ENCODE peak calls at places on chromosomes 12 and 14, in nine cellular contexts. Q is CD4-positive, CD25-positive, alpha-beta regulatory T cell; C is A549; H is A673; O is effector memory CD4-positive, alpha-beta T cell; Z is PC-3; T is CD8-positive, alpha-beta memory T cell; I is aorta; K is fibroblast of lung. L is an unnamed sample. For H3K9me3 and H3K4me1, the result is how much of the 10 kb centered on the place peaks cover.

GRCh38 chr14:106846218-106846617 is 1319.8 kb downstream of the TMEM121 start:
- DNase-seq in Q (no peak), C (no peak), H (no peak), O (no peak), Z (no peak), T (no peak), I (no peak), K (no peak), L (no peak)

GRCh38 chr14:29712586-29712985 is 215.1 kb downstream of the PRKD1 start:
- DNase-seq in Q (no peak), C (no peak), H (no peak), O (no peak), Z (no peak), T (no peak), I (no peak), K (no peak), L (no peak)

GRCh38 chr14:49769171-49769570 is 1.2 kb downstream of the KLHDC2 start:
- DNase-seq in Q (no peak), C (no peak), H (no peak), O (no peak), Z (peak), T (no peak), I (no peak), K (peak), L (no peak)

GRCh38 chr12:94834036-94834625 is 169.4 kb downstream of the NDUFA12 start:
- DNase-seq in Q (no peak), C (no peak), H (no peak), O (no peak), Z (no peak), T (no peak), I (no peak), K (no peak), L (no peak)

GRCh38 chr14:76133103-76133502 is 18.6 kb upstream of the GPATCH2L start:
- DNase-seq in Q (no peak), C (no peak), H (peak), O (no peak), Z (peak), T (no peak), I (no peak), K (peak), L (peak)

GRCh38 chr12:2355198-2355597 is 302.4 kb downstream of the CACNA1C start:
- DNase-seq in Q (no peak), C (no peak), H (no peak), O (no peak), Z (no peak), T (no peak), I (no peak), K (no peak), L (peak)

GRCh38 chr14:102516531-102517411 is 7.2 kb upstream of the ANKRD9 start:
- DNase-seq in Q (peak), C (peak), H (peak), O (peak), Z (peak), T (peak), I (peak), K (no peak), L (peak)

GRCh38 chr12:76719171-76719631 is 44.7 kb upstream of the ZDHHC17 start:
- DNase-seq in Q (no peak), C (no peak), H (no peak), O (no peak), Z (no peak), T (no peak), I (no peak), K (peak), L (peak)

GRCh38 chr14:92963301-92964123 is 40.6 kb downstream of the CHGA start:
- DNase-seq in Q (no peak), C (no peak), H (no peak), O (no peak), Z (no peak), T (no peak), I (peak), K (peak), L (no peak)

GRCh38 chr12:16950041-16950677 is 344.2 kb upstream of the LMO3 start:
- DNase-seq in Q (no peak), C (no peak), H (no peak), O (no peak), Z (no peak), T (no peak), I (no peak), K (no peak), L (peak)

GRCh38 chr14:100882026-100882967 is 21.2 kb downstream of the RTL1 start:
- DNase-seq in Q (no peak), C (no peak), H (no peak), O (no peak), Z (no peak), T (no peak), I (peak), K (no peak), L (no peak)

GRCh38 chr14:90577661-90578282 is 180.9 kb downstream of the CALM1 start:
- DNase-seq in Q (no peak), C (no peak), H (no peak), O (no peak), Z (no peak), T (no peak), I (no peak), K (no peak), L (no peak)

GRCh38 chr14:41718477-41719166 is 111.9 kb downstream of the LRFN5 start:
- DNase-seq in Q (no peak), C (no peak), H (no peak), O (no peak), Z (peak), T (no peak), I (no peak), K (peak), L (no peak)

GRCh38 chr12:124565071-124565491 is 2.3 kb downstream of the NCOR2 start:
- DNase-seq in Q (no peak), C (no peak), H (peak), O (no peak), Z (no peak), T (no peak), I (peak), K (peak), L (peak)

GRCh38 chr14:77869350-77869749 is 69.4 kb downstream of the ADCK1 start:
- DNase-seq in Q (no peak), C (no peak), H (no peak), O (no peak), Z (no peak), T (no peak), I (no peak), K (no peak), L (no peak)

GRCh38 chr14:89417469-89418225 is 614 bp upstream of the FOXN3 start:
- DNase-seq in Q (peak), C (peak), H (peak), O (peak), Z (peak), T (peak), I (peak), K (peak), L (peak)

GRCh38 chr14:20610002-20610765 is 19.0 kb upstream of the RNASE12 start:
- DNase-seq in Q (peak), C (peak), H (peak), O (peak), Z (peak), T (peak), I (peak), K (peak), L (peak)

GRCh38 chr12:50933459-50934124 is 18.8 kb upstream of the HIGD1C start:
- DNase-seq in Q (no peak), C (no peak), H (peak), O (no peak), Z (no peak), T (no peak), I (no peak), K (no peak), L (peak)

GRCh38 chr14:83297361-83297760 is 1763.7 kb upstream of the SEL1L start:
- DNase-seq in Q (no peak), C (no peak), H (no peak), O (no peak), Z (no peak), T (no peak), I (no peak), K (no peak), L (no peak)

GRCh38 chr12:124392271-124392990 is 97.5 kb downstream of the RFLNA start:
- DNase-seq in Q (no peak), C (peak), H (peak), O (no peak), Z (no peak), T (no peak), I (peak), K (peak), L (peak)

GRCh38 chr14:20714593-20715250 is 26.2 kb downstream of the ANG start:
- DNase-seq in Q (no peak), C (no peak), H (peak), O (no peak), Z (peak), T (no peak), I (peak), K (no peak), L (no peak)

GRCh38 chr14:63487724-63488123 is 55.5 kb downstream of the PPP2R5E start:
- DNase-seq in Q (no peak), C (no peak), H (no peak), O (no peak), Z (no peak), T (no peak), I (no peak), K (no peak), L (no peak)

GRCh38 chr14:61152851-61153364 is 128.2 kb downstream of the TMEM30B start:
- DNase-seq in Q (no peak), C (no peak), H (no peak), O (no peak), Z (peak), T (no peak), I (no peak), K (peak), L (no peak)

GRCh38 chr14:96264850-96265249 is 8.8 kb downstream of the BDKRB1 start:
- DNase-seq in Q (no peak), C (no peak), H (peak), O (no peak), Z (peak), T (no peak), I (no peak), K (peak), L (peak)

GRCh38 chr12:52200086-52200782 is 8.4 kb upstream of the KRT80 start:
- DNase-seq in Q (no peak), C (no peak), H (no peak), O (no peak), Z (no peak), T (no peak), I (peak), K (no peak), L (peak)

GRCh38 chr12:109443794-109444193 is 33.3 kb downstream of the KCTD10 start:
- DNase-seq in Q (no peak), C (no peak), H (no peak), O (no peak), Z (no peak), T (no peak), I (no peak), K (no peak), L (no peak)

GRCh38 chr12:52208424-52209165 is 16.8 kb upstream of the KRT80 start:
- DNase-seq in Q (no peak), C (no peak), H (no peak), O (no peak), Z (no peak), T (no peak), I (no peak), K (no peak), L (peak)

GRCh38 chr12:38456769-38457168 is 140.2 kb downstream of the ALG10B start:
- DNase-seq in Q (no peak), C (no peak), H (no peak), O (no peak), Z (no peak), T (no peak), I (no peak), K (no peak), L (no peak)

GRCh38 chr12:68259318-68259940 is 6.0 kb upstream of the IL22 start:
- DNase-seq in Q (no peak), C (no peak), H (no peak), O (no peak), Z (peak), T (no peak), I (no peak), K (peak), L (no peak)

GRCh38 chr12:51635371-51635770 is 44.3 kb downstream of the SCN8A start:
- DNase-seq in Q (no peak), C (no peak), H (no peak), O (no peak), Z (peak), T (no peak), I (no peak), K (peak), L (no peak)

GRCh38 chr12:101021911-101022388 is 188.1 kb downstream of the SLC5A8 start:
- DNase-seq in Q (no peak), C (peak), H (peak), O (no peak), Z (peak), T (no peak), I (no peak), K (peak), L (no peak)

GRCh38 chr14:70339970-70340369 is 19.5 kb downstream of the COX16 start:
- DNase-seq in Q (no peak), C (no peak), H (no peak), O (no peak), Z (no peak), T (no peak), I (no peak), K (no peak), L (no peak)

GRCh38 chr14:70338550-70338949 is 20.9 kb downstream of the COX16 start:
- DNase-seq in Q (no peak), C (no peak), H (no peak), O (no peak), Z (no peak), T (no peak), I (no peak), K (no peak), L (no peak)

GRCh38 chr14:70339039-70339438 is 20.4 kb downstream of the COX16 start:
- DNase-seq in Q (no peak), C (no peak), H (no peak), O (no peak), Z (no peak), T (no peak), I (no peak), K (no peak), L (no peak)

GRCh38 chr14:70343141-70343540 is 16.3 kb downstream of the COX16 start:
- DNase-seq in Q (no peak), C (no peak), H (no peak), O (no peak), Z (no peak), T (no peak), I (no peak), K (no peak), L (no peak)
- H3K9me3 ChIP-seq in Q (under half), C (under half), H (under half), O (under half), Z (under half), T (under half), I (under half), K (under half), L (under half)

DNA sequence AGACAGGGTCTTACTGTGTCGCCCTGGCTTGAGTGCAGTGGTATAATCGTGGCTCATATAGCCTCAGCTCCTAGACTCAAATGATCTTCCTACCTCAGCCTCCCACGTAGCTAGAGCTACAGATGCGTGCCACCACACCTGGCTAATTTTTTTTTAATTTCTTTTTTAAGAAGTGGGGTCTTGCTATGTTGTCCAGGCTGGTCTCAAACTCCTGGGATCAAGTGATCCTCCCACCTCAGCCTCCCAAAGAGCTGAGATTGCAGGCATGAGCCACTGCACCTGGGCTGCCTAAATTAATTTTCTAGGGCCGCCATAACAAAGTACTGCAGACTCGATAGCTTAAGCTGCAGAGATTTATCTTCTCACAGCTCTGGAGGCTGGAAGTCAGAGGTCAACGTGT is 9.1 kb downstream of the LTBR start:
- DNase-seq in Q (no peak), C (no peak), H (no peak), O (no peak), Z (no peak), T (no peak), I (no peak), K (no peak), L (no peak)
- H3K27ac ChIP-seq in Q (no peak), C (peak), H (no peak), O (no peak), Z (no peak), T (peak), I (no peak), K (no peak), L (no peak)

GRCh38 chr12:132357623-132358186 is 28.3 kb upstream of the GALNT9 start:
- DNase-seq in Q (no peak), C (no peak), H (no peak), O (no peak), Z (no peak), T (no peak), I (peak), K (no peak), L (no peak)

GRCh38 chr12:132360906-132361777 is 31.8 kb upstream of the GALNT9 start:
- DNase-seq in Q (no peak), C (no peak), H (no peak), O (no peak), Z (no peak), T (no peak), I (peak), K (no peak), L (no peak)

GRCh38 chr12:132359551-132359950 is 30.2 kb upstream of the GALNT9 start:
- DNase-seq in Q (no peak), C (no peak), H (no peak), O (no peak), Z (no peak), T (no peak), I (no peak), K (no peak), L (no peak)

GRCh38 chr12:132356686-132357622 is 27.6 kb upstream of the GALNT9 start:
- DNase-seq in Q (no peak), C (peak), H (peak), O (no peak), Z (peak), T (no peak), I (peak), K (peak), L (peak)

GRCh38 chr12:132359971-132360370 is 30.6 kb upstream of the GALNT9 start:
- DNase-seq in Q (no peak), C (no peak), H (no peak), O (no peak), Z (no peak), T (no peak), I (peak), K (no peak), L (no peak)
- H3K4me1 ChIP-seq in Q (under half), C (under half), H (under half), O (under half), Z (under half), T (under half), I (under half), K (under half), L (under half)

DNA sequence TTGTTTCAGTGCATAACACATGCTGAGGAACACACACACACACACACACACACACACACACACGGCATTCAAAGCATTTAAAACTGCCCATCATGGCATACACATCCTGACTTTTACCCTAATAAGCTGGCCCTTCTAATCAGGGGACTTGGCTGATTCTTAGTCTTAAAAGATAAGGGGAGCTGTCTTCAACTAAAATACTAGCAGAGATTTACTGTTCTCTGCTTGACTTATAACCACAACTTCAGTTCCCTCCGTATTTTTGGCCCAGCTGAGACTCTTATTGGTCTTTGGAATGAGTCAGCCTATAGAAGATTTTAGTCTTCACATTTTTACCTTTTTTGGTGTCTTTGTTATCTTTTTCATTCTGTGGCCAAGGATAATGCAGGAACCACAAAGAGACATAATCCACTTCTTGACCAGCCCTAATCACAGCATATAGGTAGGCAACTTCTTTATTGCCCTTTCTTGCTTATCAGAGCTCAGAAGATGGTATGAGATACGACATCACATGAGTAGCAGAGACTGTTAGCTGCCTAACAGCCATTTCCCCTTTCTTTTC is 25.1 kb upstream of the SLC8A3 start:
- DNase-seq in Q (no peak), C (no peak), H (no peak), O (no peak), Z (no peak), T (no peak), I (no peak), K (peak), L (peak)
- H3K9me3 ChIP-seq in Q (under half), C (under half), H (under half), O (under half), Z (under half), T (under half), I (under half), K (under half), L (under half)

GRCh38 chr12:108103517-108103916 is 25.6 kb upstream of the WSCD2 start:
- DNase-seq in Q (no peak), C (no peak), H (no peak), O (no peak), Z (no peak), T (no peak), I (no peak), K (no peak), L (no peak)
- H3K27ac ChIP-seq in Q (no peak), C (no peak), H (no peak), O (no peak), Z (no peak), T (no peak), I (no peak), K (no peak), L (no peak)

GRCh38 chr14:99316281-99317163 is 44.5 kb upstream of the BCL11B start:
- DNase-seq in Q (no peak), C (peak), H (no peak), O (no peak), Z (no peak), T (no peak), I (no peak), K (no peak), L (no peak)
- H3K4me1 ChIP-seq in Q (under half), C (half or more), H (under half), O (under half), Z (under half), T (under half), I (under half), K (under half), L (under half)

GRCh38 chr14:38556321-38556720 is 300.4 kb upstream of the CLEC14A start:
- DNase-seq in Q (no peak), C (no peak), H (peak), O (no peak), Z (no peak), T (no peak), I (no peak), K (no peak), L (no peak)
- H3K9me3 ChIP-seq in Q (under half), C (under half), H (under half), O (under half), Z (under half), T (under half), I (under half), K (under half), L (under half)

GRCh38 chr14:71022015-71022919 is 115.0 kb downstream of the PCNX1 start:
- DNase-seq in Q (no peak), C (no peak), H (no peak), O (no peak), Z (peak), T (no peak), I (no peak), K (no peak), L (no peak)
- H3K27ac ChIP-seq in Q (no peak), C (no peak), H (peak), O (no peak), Z (peak), T (no peak), I (no peak), K (no peak), L (no peak)

GRCh38 chr14:103887170-103887501 is 39.8 kb upstream of the PPP1R13B start:
- DNase-seq in Q (no peak), C (no peak), H (no peak), O (no peak), Z (no peak), T (no peak), I (no peak), K (no peak), L (no peak)
- H3K4me1 ChIP-seq in Q (under half), C (under half), H (under half), O (under half), Z (under half), T (under half), I (under half), K (under half), L (under half)